ENCODE peak calls at places on chromosomes 7 and 10, in five cellular contexts. W is CD8-positive, alpha-beta T cell; O is left lung; N is heart left ventricle; F is HepG2. G is an unnamed sample. For H3K4me1 and H3K27me3, the result is how much of the 10 kb centered on the place peaks cover.

GRCh38 chr7:131066635-131067034 is 261.0 kb upstream of the MKLN1 start:
- DNase-seq in W (no peak), O (no peak), N (no peak), F (peak), G (no peak)

GRCh38 chr7:18829518-18830252 is 287.8 kb downstream of the TWIST1 start:
- DNase-seq in W (no peak), O (no peak), N (no peak), F (no peak), G (no peak)

GRCh38 chr10:85917601-85918000 is 449.0 kb downstream of the GRID1 start:
- DNase-seq in W (no peak), O (no peak), N (no peak), F (no peak), G (no peak)

GRCh38 chr7:157645539-157645938 is 308.7 kb downstream of the DNAJB6 start:
- DNase-seq in W (no peak), O (no peak), N (no peak), F (no peak), G (no peak)

GRCh38 chr7:78226059-78226658 is 427.6 kb downstream of the PHTF2 start:
- DNase-seq in W (no peak), O (peak), N (peak), F (peak), G (no peak)

GRCh38 chr10:95860486-95861040 is 47.2 kb upstream of the CC2D2B start:
- DNase-seq in W (no peak), O (no peak), N (no peak), F (no peak), G (no peak)

GRCh38 chr7:117229350-117229749 is 93.5 kb downstream of the WNT2 start:
- DNase-seq in W (no peak), O (no peak), N (no peak), F (no peak), G (no peak)

GRCh38 chr7:37352251-37352650 is 96.4 kb downstream of the ELMO1 start:
- DNase-seq in W (no peak), O (no peak), N (no peak), F (no peak), G (no peak)

GRCh38 chr7:96236198-96237039 is 85.5 kb downstream of the SLC25A13 start:
- DNase-seq in W (no peak), O (no peak), N (peak), F (no peak), G (no peak)

GRCh38 chr10:70649526-70649925 is 22.8 kb upstream of the ADAMTS14 start:
- DNase-seq in W (no peak), O (no peak), N (no peak), F (no peak), G (no peak)

GRCh38 chr7:140230517-140230861 is 53.7 kb upstream of the KDM7A start:
- DNase-seq in W (peak), O (peak), N (peak), F (peak), G (peak)

GRCh38 chr10:46293228-46293627 is 6.4 kb downstream of the ANTXRL start:
- DNase-seq in W (no peak), O (no peak), N (no peak), F (no peak), G (peak)

GRCh38 chr7:101775181-101775580 is 42.2 kb upstream of the CUX1 start:
- DNase-seq in W (no peak), O (no peak), N (no peak), F (no peak), G (no peak)

GRCh38 chr7:1839701-1840100 is 169.6 kb downstream of the ELFN1 start:
- DNase-seq in W (no peak), O (peak), N (peak), F (no peak), G (peak)

GRCh38 chr7:99379043-99379577 is 4.6 kb downstream of the ARPC1B start:
- DNase-seq in W (peak), O (peak), N (peak), F (no peak), G (peak)

GRCh38 chr10:374354-374753 is 239.1 kb downstream of the ZMYND11 start:
- DNase-seq in W (no peak), O (no peak), N (no peak), F (no peak), G (peak)

GRCh38 chr10:44933451-44933850 is 22.3 kb downstream of the TMEM72 start:
- DNase-seq in W (no peak), O (no peak), N (no peak), F (no peak), G (peak)

GRCh38 chr10:93701903-93702277 is 502 bp downstream of the FRA10AC1 start:
- DNase-seq in W (peak), O (no peak), N (no peak), F (peak), G (no peak)

GRCh38 chr10:72132854-72133253 is 44.5 kb upstream of the SPOCK2 start:
- DNase-seq in W (no peak), O (no peak), N (no peak), F (no peak), G (no peak)

GRCh38 chr7:74334026-74334425 is 44.8 kb downstream of the CLIP2 start:
- DNase-seq in W (no peak), O (no peak), N (no peak), F (no peak), G (no peak)

GRCh38 chr10:113187066-113187777 is 237.2 kb downstream of the TCF7L2 start:
- DNase-seq in W (no peak), O (no peak), N (peak), F (peak), G (no peak)

GRCh38 chr7:50507898-50508470 is 57.2 kb downstream of the DDC start:
- DNase-seq in W (no peak), O (no peak), N (no peak), F (no peak), G (peak)

GRCh38 chr10:77291596-77292505 is 345.8 kb downstream of the KCNMA1 start:
- DNase-seq in W (no peak), O (no peak), N (no peak), F (no peak), G (no peak)

GRCh38 chr10:32489935-32490334 is 44.0 kb downstream of the CCDC7 start:
- DNase-seq in W (no peak), O (no peak), N (no peak), F (no peak), G (no peak)

GRCh38 chr7:106290319-106290718 is 5.5 kb upstream of the NAMPT start:
- DNase-seq in W (no peak), O (no peak), N (no peak), F (no peak), G (no peak)

GRCh38 chr10:61902448-61903183 is 1.1 kb downstream of the ARID5B start:
- DNase-seq in W (peak), O (peak), N (peak), F (peak), G (no peak)

GRCh38 chr7:99389772-99390171 is 15.2 kb downstream of the ARPC1B start:
- DNase-seq in W (no peak), O (no peak), N (no peak), F (no peak), G (no peak)

GRCh38 chr10:119030421-119031250 is 1.1 kb downstream of the NANOS1 start:
- DNase-seq in W (peak), O (peak), N (peak), F (peak), G (peak)

GRCh38 chr10:118799779-118800178 is 45.0 kb upstream of the CACUL1 start:
- DNase-seq in W (no peak), O (no peak), N (no peak), F (no peak), G (no peak)

GRCh38 chr7:24573008-24573553 is at the start of gene PALS2:
- DNase-seq in W (peak), O (peak), N (peak), F (peak), G (peak)

GRCh38 chr7:359776-360361 is 69.9 kb downstream of the FOXL3 start:
- DNase-seq in W (no peak), O (no peak), N (no peak), F (no peak), G (peak)

GRCh38 chr10:121976607-121977006 is 1.6 kb upstream of the NSMCE4A start:
- DNase-seq in W (no peak), O (no peak), N (no peak), F (peak), G (no peak)

GRCh38 chr7:158123753-158124152 is 463.9 kb downstream of the PTPRN2 start:
- DNase-seq in W (no peak), O (no peak), N (no peak), F (no peak), G (peak)

GRCh38 chr10:7481382-7481765 is 70.5 kb upstream of the SFMBT2 start:
- DNase-seq in W (no peak), O (no peak), N (no peak), F (no peak), G (no peak)

GRCh38 chr7:11807000-11807399 is 25.0 kb downstream of the THSD7A start:
- DNase-seq in W (no peak), O (no peak), N (no peak), F (no peak), G (no peak)

GRCh38 chr7:41940760-41941343 is 238.0 kb upstream of the INHBA start:
- DNase-seq in W (peak), O (peak), N (peak), F (peak), G (no peak)

GRCh38 chr7:137933270-137934017 is 68.4 kb downstream of the CREB3L2 start:
- DNase-seq in W (no peak), O (no peak), N (no peak), F (no peak), G (no peak)

GRCh38 chr10:17516376-17516775 is 62.0 kb upstream of the ST8SIA6 start:
- DNase-seq in W (no peak), O (no peak), N (no peak), F (no peak), G (no peak)

GRCh38 chr7:78607099-78607498 is 808.5 kb downstream of the PHTF2 start:
- DNase-seq in W (no peak), O (no peak), N (no peak), F (no peak), G (no peak)

GRCh38 chr10:58802047-58802446 is 289.4 kb downstream of the BICC1 start:
- DNase-seq in W (no peak), O (no peak), N (no peak), F (peak), G (no peak)
- H3K4me1 ChIP-seq in W (under half), O (under half), N (under half), F (under half), G (under half)

DNA sequence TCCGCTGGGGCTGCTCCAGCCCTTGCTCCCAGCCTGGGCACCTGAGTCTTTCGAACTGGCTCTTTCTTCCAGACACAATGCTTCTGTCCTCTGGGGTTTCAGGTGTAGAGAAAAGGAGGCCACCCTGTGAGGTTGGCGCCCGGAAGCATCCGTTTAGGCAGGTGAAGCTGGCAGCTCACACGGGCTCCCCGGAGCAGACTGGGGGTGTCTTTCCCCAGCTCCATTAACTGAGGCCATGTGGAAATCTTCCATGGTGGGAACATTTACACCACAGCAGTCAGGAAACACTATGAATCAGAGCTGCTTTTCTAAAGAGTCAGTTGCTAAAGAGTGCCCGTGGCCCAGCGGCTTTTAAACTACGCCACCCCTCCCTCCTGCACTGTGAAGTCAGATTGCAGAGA is 29.2 kb downstream of the PRKAG2 start:
- DNase-seq in W (no peak), O (no peak), N (no peak), F (no peak), G (no peak)
- H3K27me3 ChIP-seq in W (under half), O (under half), N (under half), F (under half), G (under half)

DNA sequence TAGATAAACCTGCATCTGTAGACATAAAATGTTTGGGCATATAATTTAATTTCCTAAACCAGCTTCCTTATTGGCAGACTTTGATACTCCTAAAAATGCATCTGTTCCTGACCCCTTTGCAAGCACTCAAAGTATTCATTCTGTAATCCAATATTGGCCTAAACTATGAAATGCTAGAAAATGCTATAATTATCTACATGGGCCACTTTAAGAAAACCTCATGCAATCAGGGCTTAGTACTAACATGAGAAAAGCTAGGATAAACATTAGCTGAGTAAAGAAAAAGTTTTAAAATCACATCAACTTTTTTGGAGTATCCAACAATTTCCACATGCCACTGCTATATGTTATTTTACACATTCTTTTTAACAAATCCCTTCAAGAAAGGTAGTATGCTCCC is 57.2 kb downstream of the PARD3 start:
- DNase-seq in W (no peak), O (no peak), N (no peak), F (no peak), G (no peak)
- TF ChIP-seq CTCF in W (no peak), O (no peak), N (no peak), F (no peak), G (no peak)

GRCh38 chr7:156585926-156586325 is 54.6 kb upstream of the RNF32 start:
- DNase-seq in W (no peak), O (no peak), N (no peak), F (no peak), G (no peak)
- H3K4me1 ChIP-seq in W (under half), O (under half), N (under half), F (under half), G (under half)

GRCh38 chr10:120584786-120585185 is 127.8 kb downstream of the PLPP4 start:
- DNase-seq in W (no peak), O (no peak), N (no peak), F (no peak), G (no peak)

GRCh38 chr10:120588311-120588710 is 131.3 kb downstream of the PLPP4 start:
- DNase-seq in W (no peak), O (no peak), N (no peak), F (no peak), G (no peak)

GRCh38 chr10:120583424-120584108 is 126.5 kb downstream of the PLPP4 start:
- DNase-seq in W (no peak), O (no peak), N (no peak), F (no peak), G (no peak)

GRCh38 chr10:120586471-120586872 is 129.4 kb downstream of the PLPP4 start:
- DNase-seq in W (no peak), O (no peak), N (no peak), F (no peak), G (no peak)

DNA sequence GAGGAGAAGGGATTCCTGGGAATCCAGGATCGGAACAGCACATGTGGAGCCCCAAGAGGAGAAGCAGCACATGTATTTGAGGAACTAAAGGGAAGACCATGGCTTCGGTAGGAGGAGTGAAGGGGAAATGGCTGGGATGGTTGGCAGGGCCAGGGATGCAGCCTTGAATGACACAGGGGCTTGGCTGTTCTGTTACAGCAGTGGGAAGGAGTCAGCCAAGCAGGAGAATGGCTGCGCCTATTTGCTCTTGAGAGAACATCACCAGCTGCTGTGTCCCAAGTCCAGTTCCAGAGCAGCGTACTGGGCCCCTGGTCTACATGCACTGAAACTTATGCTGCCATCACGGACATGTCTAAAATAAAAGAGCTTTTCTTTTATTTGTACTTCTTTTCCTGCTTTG is 130.0 kb downstream of the PLPP4 start:
- DNase-seq in W (no peak), O (no peak), N (no peak), F (no peak), G (no peak)
- H3K27me3 ChIP-seq in W (under half), O (under half), N (under half), F (under half), G (under half)